ENCODE peak calls at places on chromosomes 3 and 15, in six cellular contexts. One of them, this sample, is unnamed. For H3K4me1, the result is how much of the 10 kb centered on the place peaks cover.

GRCh38 chr3:30988774-30989173 is 94.3 kb upstream of the GADL1 start:
- DNase-seq in A549: no peak
- DNase-seq in effector memory CD4-positive, alpha-beta T cell: no peak
- DNase-seq in OCI-LY7: no peak
- DNase-seq in sigmoid colon: no peak
- DNase-seq in psoas muscle: no peak
- DNase-seq in this sample: no peak

GRCh38 chr3:141940204-141940776 is 63.8 kb downstream of the ATP1B3 start:
- DNase-seq in effector memory CD4-positive, alpha-beta T cell: no peak
- DNase-seq in A549: peak
- DNase-seq in OCI-LY7: peak
- DNase-seq in psoas muscle: no peak
- DNase-seq in sigmoid colon: peak
- DNase-seq in this sample: peak

GRCh38 chr15:45773149-45773548 is 138.3 kb downstream of the SQOR start:
- DNase-seq in sigmoid colon: no peak
- DNase-seq in psoas muscle: no peak
- DNase-seq in A549: no peak
- DNase-seq in effector memory CD4-positive, alpha-beta T cell: no peak
- DNase-seq in OCI-LY7: no peak
- DNase-seq in this sample: no peak

GRCh38 chr3:190265126-190265525 is 57.1 kb downstream of the CLDN1 start:
- DNase-seq in OCI-LY7: no peak
- DNase-seq in effector memory CD4-positive, alpha-beta T cell: no peak
- DNase-seq in sigmoid colon: no peak
- DNase-seq in A549: no peak
- DNase-seq in psoas muscle: no peak
- DNase-seq in this sample: no peak

GRCh38 chr3:168002786-168003368 is 92.8 kb downstream of the GOLIM4 start:
- DNase-seq in effector memory CD4-positive, alpha-beta T cell: no peak
- DNase-seq in psoas muscle: no peak
- DNase-seq in sigmoid colon: no peak
- DNase-seq in OCI-LY7: no peak
- DNase-seq in A549: peak
- DNase-seq in this sample: no peak

GRCh38 chr3:72590732-72591192 is 257.5 kb downstream of the SHQ1 start:
- DNase-seq in A549: no peak
- DNase-seq in psoas muscle: no peak
- DNase-seq in effector memory CD4-positive, alpha-beta T cell: no peak
- DNase-seq in OCI-LY7: no peak
- DNase-seq in sigmoid colon: no peak
- DNase-seq in this sample: no peak

GRCh38 chr3:38722760-38723568 is 73.5 kb upstream of the SCN5A start:
- DNase-seq in sigmoid colon: no peak
- DNase-seq in A549: no peak
- DNase-seq in psoas muscle: no peak
- DNase-seq in OCI-LY7: no peak
- DNase-seq in effector memory CD4-positive, alpha-beta T cell: no peak
- DNase-seq in this sample: no peak

GRCh38 chr15:29802411-29802810 is 19.9 kb downstream of the TJP1 start:
- DNase-seq in OCI-LY7: no peak
- DNase-seq in effector memory CD4-positive, alpha-beta T cell: no peak
- DNase-seq in A549: no peak
- DNase-seq in sigmoid colon: no peak
- DNase-seq in psoas muscle: no peak
- DNase-seq in this sample: no peak

GRCh38 chr3:134797080-134797801 is 2.2 kb downstream of the EPHB1 start:
- DNase-seq in sigmoid colon: no peak
- DNase-seq in effector memory CD4-positive, alpha-beta T cell: no peak
- DNase-seq in psoas muscle: no peak
- DNase-seq in A549: no peak
- DNase-seq in OCI-LY7: no peak
- DNase-seq in this sample: peak

GRCh38 chr3:134798681-134799311 is 3.7 kb downstream of the EPHB1 start:
- DNase-seq in OCI-LY7: no peak
- DNase-seq in A549: no peak
- DNase-seq in effector memory CD4-positive, alpha-beta T cell: no peak
- DNase-seq in sigmoid colon: no peak
- DNase-seq in psoas muscle: no peak
- DNase-seq in this sample: no peak

GRCh38 chr3:134799393-134799792 is 4.3 kb downstream of the EPHB1 start:
- DNase-seq in psoas muscle: no peak
- DNase-seq in effector memory CD4-positive, alpha-beta T cell: no peak
- DNase-seq in sigmoid colon: no peak
- DNase-seq in A549: no peak
- DNase-seq in OCI-LY7: no peak
- DNase-seq in this sample: no peak

GRCh38 chr3:134796313-134797079 is 1.4 kb downstream of the EPHB1 start:
- DNase-seq in A549: no peak
- DNase-seq in effector memory CD4-positive, alpha-beta T cell: no peak
- DNase-seq in sigmoid colon: peak
- DNase-seq in OCI-LY7: no peak
- DNase-seq in psoas muscle: no peak
- DNase-seq in this sample: peak

DNA sequence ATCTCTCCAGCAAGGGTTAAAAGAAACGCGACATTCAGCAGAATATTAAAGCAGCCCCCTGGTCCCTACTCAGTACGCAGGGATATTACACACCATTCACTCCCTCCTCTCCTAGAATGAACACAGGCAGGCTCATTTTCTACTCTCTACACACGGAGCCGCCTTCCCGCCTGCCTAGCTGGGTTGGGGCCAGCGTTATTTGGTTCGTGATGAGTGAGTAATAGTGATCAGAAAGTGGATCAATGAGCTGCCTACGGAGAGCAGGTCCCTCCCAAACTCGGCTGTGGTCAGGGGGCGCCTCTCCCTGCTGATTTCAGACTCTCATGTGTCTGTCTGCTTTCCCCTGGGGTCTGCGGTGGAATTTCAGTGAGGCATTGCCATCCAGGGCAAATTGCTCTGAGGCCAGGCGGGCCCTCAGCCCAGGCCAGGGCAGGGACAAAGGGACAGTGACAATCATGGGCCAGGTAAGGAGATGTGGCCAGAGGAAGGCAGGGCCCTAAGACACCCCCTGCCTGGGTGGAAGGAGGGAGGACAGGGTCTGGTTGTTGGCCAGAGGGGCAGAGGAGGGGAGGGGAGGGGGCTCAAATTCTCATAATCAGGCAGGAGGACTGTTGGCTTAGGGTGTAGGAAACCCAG is 2.9 kb downstream of the EPHB1 start:
- DNase-seq in effector memory CD4-positive, alpha-beta T cell: no peak
- DNase-seq in psoas muscle: no peak
- DNase-seq in OCI-LY7: no peak
- DNase-seq in A549: no peak
- DNase-seq in sigmoid colon: no peak
- DNase-seq in this sample: no peak
- H3K4me3 ChIP-seq in effector memory CD4-positive, alpha-beta T cell: no peak
- H3K4me3 ChIP-seq in psoas muscle: no peak
- H3K4me3 ChIP-seq in OCI-LY7: no peak
- H3K4me3 ChIP-seq in A549: no peak
- H3K4me3 ChIP-seq in sigmoid colon: no peak
- H3K4me3 ChIP-seq in this sample: no peak

GRCh38 chr3:4978966-4979400 is 254 bp upstream of the BHLHE40 start:
- DNase-seq in A549: peak
- DNase-seq in effector memory CD4-positive, alpha-beta T cell: peak
- DNase-seq in psoas muscle: peak
- DNase-seq in OCI-LY7: peak
- DNase-seq in sigmoid colon: peak
- DNase-seq in this sample: peak

GRCh38 chr3:4981688-4982494 is 2.7 kb downstream of the BHLHE40 start:
- DNase-seq in psoas muscle: no peak
- DNase-seq in sigmoid colon: no peak
- DNase-seq in A549: peak
- DNase-seq in OCI-LY7: no peak
- DNase-seq in effector memory CD4-positive, alpha-beta T cell: no peak
- DNase-seq in this sample: no peak

GRCh38 chr3:4981160-4981687 is 2.0 kb downstream of the BHLHE40 start:
- DNase-seq in psoas muscle: no peak
- DNase-seq in A549: peak
- DNase-seq in sigmoid colon: no peak
- DNase-seq in OCI-LY7: no peak
- DNase-seq in effector memory CD4-positive, alpha-beta T cell: no peak
- DNase-seq in this sample: no peak

GRCh38 chr3:4979401-4980228 is at the start of gene BHLHE40:
- DNase-seq in sigmoid colon: no peak
- DNase-seq in OCI-LY7: no peak
- DNase-seq in A549: no peak
- DNase-seq in psoas muscle: no peak
- DNase-seq in effector memory CD4-positive, alpha-beta T cell: no peak
- DNase-seq in this sample: no peak

GRCh38 chr3:4980229-4981159 is 1.3 kb downstream of the BHLHE40 start:
- DNase-seq in sigmoid colon: peak
- DNase-seq in psoas muscle: peak
- DNase-seq in effector memory CD4-positive, alpha-beta T cell: peak
- DNase-seq in A549: peak
- DNase-seq in OCI-LY7: peak
- DNase-seq in this sample: peak
- H3K4me1 ChIP-seq in sigmoid colon: half or more
- H3K4me1 ChIP-seq in psoas muscle: under half
- H3K4me1 ChIP-seq in effector memory CD4-positive, alpha-beta T cell: half or more
- H3K4me1 ChIP-seq in A549: under half
- H3K4me1 ChIP-seq in OCI-LY7: under half
- H3K4me1 ChIP-seq in this sample: under half

GRCh38 chr15:71791975-71792374 is 18.4 kb upstream of the NR2E3 start:
- DNase-seq in sigmoid colon: peak
- DNase-seq in psoas muscle: no peak
- DNase-seq in A549: no peak
- DNase-seq in OCI-LY7: no peak
- DNase-seq in effector memory CD4-positive, alpha-beta T cell: no peak
- DNase-seq in this sample: no peak

GRCh38 chr15:71790081-71790480 is 20.3 kb upstream of the NR2E3 start:
- DNase-seq in OCI-LY7: no peak
- DNase-seq in psoas muscle: no peak
- DNase-seq in effector memory CD4-positive, alpha-beta T cell: no peak
- DNase-seq in sigmoid colon: peak
- DNase-seq in A549: peak
- DNase-seq in this sample: no peak

GRCh38 chr15:71788646-71789579 is 21.4 kb upstream of the NR2E3 start:
- DNase-seq in effector memory CD4-positive, alpha-beta T cell: no peak
- DNase-seq in A549: no peak
- DNase-seq in psoas muscle: no peak
- DNase-seq in sigmoid colon: no peak
- DNase-seq in OCI-LY7: no peak
- DNase-seq in this sample: no peak

GRCh38 chr15:71792521-71792920 is 17.8 kb upstream of the NR2E3 start:
- DNase-seq in sigmoid colon: no peak
- DNase-seq in OCI-LY7: no peak
- DNase-seq in psoas muscle: no peak
- DNase-seq in effector memory CD4-positive, alpha-beta T cell: no peak
- DNase-seq in A549: peak
- DNase-seq in this sample: no peak

DNA sequence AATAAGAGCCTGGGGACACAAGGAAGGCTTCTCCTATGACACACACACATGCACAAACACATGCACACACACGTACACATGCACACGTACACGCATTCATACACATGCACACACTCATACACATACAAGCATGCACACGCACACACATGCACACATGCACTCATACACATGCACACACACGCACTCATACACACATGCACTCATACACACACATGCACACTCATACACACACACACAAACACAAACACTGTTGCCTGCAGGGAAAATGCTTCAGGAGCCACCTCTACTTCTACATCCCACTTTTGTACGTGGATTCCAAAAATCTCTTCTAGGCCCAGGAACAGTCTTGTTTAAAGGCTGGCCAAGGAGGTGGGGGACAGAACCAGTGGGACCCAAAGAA is 20.7 kb upstream of the NR2E3 start:
- DNase-seq in psoas muscle: no peak
- DNase-seq in sigmoid colon: no peak
- DNase-seq in OCI-LY7: no peak
- DNase-seq in effector memory CD4-positive, alpha-beta T cell: no peak
- DNase-seq in A549: no peak
- DNase-seq in this sample: no peak
- H3K4me3 ChIP-seq in psoas muscle: no peak
- H3K4me3 ChIP-seq in sigmoid colon: no peak
- H3K4me3 ChIP-seq in OCI-LY7: no peak
- H3K4me3 ChIP-seq in effector memory CD4-positive, alpha-beta T cell: no peak
- H3K4me3 ChIP-seq in A549: no peak
- H3K4me3 ChIP-seq in this sample: no peak

GRCh38 chr3:172040078-172040975 is 949 bp downstream of the FNDC3B start:
- DNase-seq in psoas muscle: peak
- DNase-seq in A549: peak
- DNase-seq in effector memory CD4-positive, alpha-beta T cell: peak
- DNase-seq in OCI-LY7: peak
- DNase-seq in sigmoid colon: peak
- DNase-seq in this sample: peak

GRCh38 chr3:172042136-172042535 is 2.8 kb downstream of the FNDC3B start:
- DNase-seq in A549: no peak
- DNase-seq in effector memory CD4-positive, alpha-beta T cell: no peak
- DNase-seq in sigmoid colon: no peak
- DNase-seq in OCI-LY7: no peak
- DNase-seq in psoas muscle: no peak
- DNase-seq in this sample: no peak

GRCh38 chr3:172043233-172043632 is 3.9 kb downstream of the FNDC3B start:
- DNase-seq in psoas muscle: no peak
- DNase-seq in effector memory CD4-positive, alpha-beta T cell: no peak
- DNase-seq in A549: no peak
- DNase-seq in sigmoid colon: no peak
- DNase-seq in OCI-LY7: no peak
- DNase-seq in this sample: no peak

GRCh38 chr3:172039352-172040077 is at the start of gene FNDC3B:
- DNase-seq in psoas muscle: peak
- DNase-seq in sigmoid colon: peak
- DNase-seq in A549: peak
- DNase-seq in OCI-LY7: peak
- DNase-seq in effector memory CD4-positive, alpha-beta T cell: peak
- DNase-seq in this sample: peak

DNA sequence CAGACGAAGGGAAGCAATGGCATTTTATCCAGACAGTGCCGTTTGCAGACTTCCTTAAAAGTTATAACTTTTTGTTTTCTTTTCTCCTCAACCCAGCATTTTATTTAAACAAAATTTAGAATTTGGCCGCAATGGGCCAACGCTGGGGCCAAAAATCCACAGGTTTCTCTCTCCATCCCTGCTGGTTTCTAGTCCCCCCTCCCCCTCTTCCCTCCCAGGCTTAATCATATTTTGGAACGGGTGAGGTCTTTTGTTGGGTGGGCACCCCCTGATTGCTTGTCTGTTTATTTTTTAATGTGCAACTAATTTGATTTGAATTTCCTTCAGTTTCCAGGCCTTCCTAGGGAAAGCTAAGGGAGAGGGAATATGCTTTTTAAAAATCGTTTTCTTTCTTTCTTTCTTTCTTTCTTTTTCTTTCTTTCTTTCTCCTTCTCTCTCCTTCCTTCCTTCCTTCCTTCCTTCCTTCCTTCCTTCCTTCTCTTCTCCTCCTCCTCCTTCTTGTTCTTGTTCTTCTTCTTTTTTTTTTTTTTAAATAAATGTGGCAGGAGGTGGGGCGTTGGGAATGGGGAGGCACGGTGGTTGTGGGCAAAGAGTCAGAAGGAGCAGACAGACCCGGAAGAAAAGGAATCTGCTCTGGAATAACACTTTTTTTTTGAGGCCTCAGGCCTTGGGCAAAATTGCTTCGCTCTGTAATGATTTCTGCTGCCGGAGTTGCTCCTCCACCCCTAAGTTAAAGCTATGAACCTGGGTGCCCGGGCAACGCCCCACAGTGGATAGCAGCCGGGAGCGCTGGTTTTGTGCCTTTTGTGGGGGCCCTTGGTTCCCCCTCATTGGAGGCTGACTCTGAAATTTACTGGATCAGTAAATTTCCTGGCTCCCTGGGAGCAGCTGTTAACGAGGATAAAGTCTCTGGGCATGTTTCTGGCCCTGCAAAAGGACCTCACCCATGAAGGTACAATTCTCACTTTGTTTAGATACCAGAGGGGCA is 1.9 kb downstream of the FNDC3B start:
- DNase-seq in A549: peak
- DNase-seq in effector memory CD4-positive, alpha-beta T cell: no peak
- DNase-seq in sigmoid colon: no peak
- DNase-seq in OCI-LY7: no peak
- DNase-seq in psoas muscle: no peak
- DNase-seq in this sample: peak
- H3K4me1 ChIP-seq in A549: half or more
- H3K4me1 ChIP-seq in effector memory CD4-positive, alpha-beta T cell: under half
- H3K4me1 ChIP-seq in sigmoid colon: half or more
- H3K4me1 ChIP-seq in OCI-LY7: under half
- H3K4me1 ChIP-seq in psoas muscle: under half
- H3K4me1 ChIP-seq in this sample: under half